ENCODE peak calls at places on chromosome 17, in four cellular contexts. One of them, this sample, is unnamed.

GRCh38 chr17:66414528-66415175 is 112.2 kb downstream of the PRKCA start:
- DNase-seq in ovary: no peak
- DNase-seq in uterus: no peak
- DNase-seq in right lobe of liver: no peak
- DNase-seq in this sample: no peak

GRCh38 chr17:79089720-79090502 is 15.3 kb downstream of the ENGASE start:
- DNase-seq in uterus: no peak
- DNase-seq in right lobe of liver: no peak
- DNase-seq in ovary: no peak
- DNase-seq in this sample: no peak

GRCh38 chr17:61324540-61324868 is 75.1 kb upstream of the TBX2 start:
- DNase-seq in right lobe of liver: no peak
- DNase-seq in uterus: no peak
- DNase-seq in ovary: no peak
- DNase-seq in this sample: no peak

GRCh38 chr17:71649986-71650385 is 470.8 kb upstream of the SOX9 start:
- DNase-seq in uterus: no peak
- DNase-seq in right lobe of liver: no peak
- DNase-seq in ovary: no peak
- DNase-seq in this sample: no peak

GRCh38 chr17:64343071-64343774 is 47.4 kb downstream of the PECAM1 start:
- DNase-seq in right lobe of liver: no peak
- DNase-seq in uterus: no peak
- DNase-seq in ovary: peak; percentile 29
- DNase-seq in this sample: no peak

GRCh38 chr17:73742915-73743314 is 98.7 kb upstream of the SDK2 start:
- DNase-seq in right lobe of liver: no peak
- DNase-seq in ovary: no peak
- DNase-seq in uterus: no peak
- DNase-seq in this sample: no peak

GRCh38 chr17:79622776-79623175 is 11.9 kb upstream of the RBFOX3 start:
- DNase-seq in ovary: peak; percentile 8
- DNase-seq in uterus: peak; percentile 4
- DNase-seq in right lobe of liver: peak; percentile 20
- DNase-seq in this sample: peak; percentile 15

GRCh38 chr17:51921500-51921899 is 237.0 kb downstream of the CA10 start:
- DNase-seq in uterus: no peak
- DNase-seq in right lobe of liver: no peak
- DNase-seq in ovary: no peak
- DNase-seq in this sample: no peak

GRCh38 chr17:74522381-74523090 is 8.7 kb downstream of the CD300LB start:
- DNase-seq in uterus: no peak
- DNase-seq in ovary: no peak
- DNase-seq in right lobe of liver: peak; percentile 43
- DNase-seq in this sample: peak; percentile 6

GRCh38 chr17:29205047-29205446 is 24.8 kb upstream of the MYO18A start:
- DNase-seq in right lobe of liver: peak; percentile 40
- DNase-seq in uterus: no peak
- DNase-seq in ovary: no peak
- DNase-seq in this sample: no peak

GRCh38 chr17:55348749-55349354 is 72.8 kb downstream of the MMD start:
- DNase-seq in right lobe of liver: peak; percentile 55
- DNase-seq in ovary: peak; percentile 55
- DNase-seq in uterus: peak; percentile 44
- DNase-seq in this sample: peak; percentile 72

GRCh38 chr17:50139950-50140885 is 10.3 kb upstream of the SAMD14 start:
- DNase-seq in ovary: peak; percentile 85
- DNase-seq in uterus: peak; percentile 81
- DNase-seq in right lobe of liver: peak; percentile 81
- DNase-seq in this sample: peak; percentile 72

GRCh38 chr17:19354123-19354522 is 8.4 kb downstream of the B9D1 start:
- DNase-seq in ovary: no peak
- DNase-seq in right lobe of liver: no peak
- DNase-seq in uterus: no peak
- DNase-seq in this sample: no peak

GRCh38 chr17:46002311-46002972 is 3.4 kb downstream of the STH start:
- DNase-seq in uterus: peak; percentile 65
- DNase-seq in right lobe of liver: peak; percentile 69
- DNase-seq in ovary: peak; percentile 75
- DNase-seq in this sample: peak; percentile 88

DNA sequence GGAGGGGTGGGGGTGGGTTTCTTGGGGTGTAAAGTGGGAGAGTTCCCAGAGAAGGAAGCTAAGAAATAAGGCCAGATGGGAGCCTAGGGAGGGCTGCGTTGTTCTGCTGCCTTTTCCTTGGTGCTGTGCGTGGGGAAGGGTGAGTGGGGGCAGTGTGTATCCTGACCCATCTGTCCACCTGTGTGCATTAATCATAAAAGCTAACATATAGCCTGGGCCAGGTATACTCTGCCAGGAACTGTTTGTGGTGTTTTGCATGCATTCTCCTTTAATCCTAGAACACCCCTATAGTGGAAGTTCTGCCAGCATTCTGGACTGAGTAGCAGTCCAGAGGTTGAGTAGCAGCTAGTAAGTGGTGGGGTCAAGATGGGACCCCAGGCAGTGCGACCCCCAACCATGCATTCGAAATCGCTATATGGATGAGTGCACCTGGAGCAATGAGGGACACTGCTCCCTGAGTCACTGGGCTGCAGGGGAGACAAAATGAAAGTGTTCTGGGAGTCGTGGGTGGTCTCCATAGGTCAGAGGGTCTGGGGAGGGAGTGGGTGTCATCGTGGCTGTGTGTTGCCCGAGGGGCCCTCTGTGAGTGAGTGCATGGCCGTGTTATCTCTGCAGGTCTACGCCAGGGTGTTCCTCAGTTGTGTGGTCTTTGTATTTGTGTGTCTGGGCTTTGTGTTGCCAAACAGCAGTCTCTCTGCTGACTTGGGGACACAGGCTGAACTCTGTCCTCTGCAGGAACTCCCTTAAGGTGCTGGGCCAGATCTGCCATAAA is 1.3 kb downstream of the ERBB2 start:
- DNase-seq in ovary: no peak
- DNase-seq in uterus: no peak
- DNase-seq in right lobe of liver: no peak
- DNase-seq in this sample: peak; percentile 73
- TF ChIP-seq POLR2A in ovary: no peak
- TF ChIP-seq POLR2A in uterus: no peak
- TF ChIP-seq POLR2A in right lobe of liver: no peak
- TF ChIP-seq POLR2A in this sample: peak; percentile 90

GRCh38 chr17:7156342-7156940 is 22.7 kb downstream of the ASGR1 start:
- DNase-seq in uterus: no peak
- DNase-seq in right lobe of liver: peak; percentile 90
- DNase-seq in ovary: no peak
- DNase-seq in this sample: no peak
- H3K27me3 ChIP-seq in uterus: no peaks in the 10 kb centered on the region
- H3K27me3 ChIP-seq in right lobe of liver: no peaks in the 10 kb centered on the region
- H3K27me3 ChIP-seq in ovary: no peaks in the 10 kb centered on the region
- H3K27me3 ChIP-seq in this sample: no peaks in the 10 kb centered on the region

DNA sequence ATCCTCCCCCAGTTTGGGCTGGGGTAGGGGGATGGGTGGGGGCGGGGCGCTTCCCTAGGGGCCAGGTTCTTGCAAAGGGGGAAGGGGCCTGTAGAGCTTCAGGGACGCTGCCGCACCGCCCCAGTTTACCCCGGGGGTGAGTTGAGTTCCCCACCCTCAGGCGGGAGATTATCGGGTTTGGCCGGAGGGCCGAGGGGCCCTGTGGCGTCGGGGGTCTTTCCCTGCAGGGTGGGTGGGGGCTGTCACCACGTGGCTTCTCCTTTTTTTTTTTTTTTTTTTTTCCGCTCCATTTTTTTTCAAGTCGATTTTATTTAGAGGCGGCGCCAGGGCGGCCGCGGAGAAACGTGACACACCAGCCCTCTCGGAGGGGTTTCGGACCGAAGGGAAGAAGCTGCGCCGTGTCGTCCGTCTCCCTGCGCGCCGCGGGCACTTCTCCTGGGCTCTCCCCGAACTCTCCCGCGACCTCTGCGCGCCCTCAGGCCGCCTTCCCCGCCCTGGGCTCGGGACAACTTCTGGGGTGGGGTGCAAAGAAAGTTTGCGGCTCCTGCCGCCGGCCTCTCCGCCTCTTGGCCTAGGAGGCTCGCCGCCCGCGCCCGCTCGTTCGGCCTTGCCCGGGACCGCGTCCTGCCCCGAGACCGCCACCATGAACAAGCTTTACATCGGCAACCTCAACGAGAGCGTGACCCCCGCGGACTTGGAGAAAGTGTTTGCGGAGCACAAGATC is at the start of gene IGF2BP1:
- DNase-seq in ovary: no peak
- DNase-seq in uterus: no peak
- DNase-seq in right lobe of liver: no peak
- DNase-seq in this sample: no peak
- TF ChIP-seq POLR2A in ovary: no peak
- TF ChIP-seq POLR2A in uterus: no peak
- TF ChIP-seq POLR2A in right lobe of liver: no peak
- TF ChIP-seq POLR2A in this sample: no peak

DNA sequence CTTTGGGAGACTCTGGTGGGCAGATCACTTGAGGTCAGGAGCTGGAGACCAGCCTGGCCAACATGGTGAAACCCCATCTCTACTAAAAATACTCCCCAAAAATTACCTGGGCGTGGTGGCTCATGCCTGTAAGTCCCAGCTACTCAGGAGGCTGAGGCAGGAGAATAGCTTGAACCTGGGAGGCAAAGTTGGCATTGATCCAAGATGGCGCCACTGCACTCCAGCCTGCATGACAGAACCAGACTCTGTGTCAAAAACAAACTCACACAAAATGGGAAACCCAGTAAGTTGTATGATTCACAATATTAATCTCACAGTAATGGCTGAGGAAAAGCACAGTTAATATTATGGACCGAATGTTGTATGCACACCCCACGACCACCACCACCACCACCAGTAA is 24.3 kb downstream of the WSB1 start:
- DNase-seq in ovary: no peak
- DNase-seq in right lobe of liver: no peak
- DNase-seq in uterus: no peak
- DNase-seq in this sample: no peak
- H3K27me3 ChIP-seq in ovary: no peaks in the 10 kb centered on the region
- H3K27me3 ChIP-seq in right lobe of liver: no peaks in the 10 kb centered on the region
- H3K27me3 ChIP-seq in uterus: no peaks in the 10 kb centered on the region
- H3K27me3 ChIP-seq in this sample: no peaks in the 10 kb centered on the region

GRCh38 chr17:4987767-4988083 is 250 bp upstream of the CAMTA2 start:
- DNase-seq in ovary: no peak
- DNase-seq in right lobe of liver: no peak
- DNase-seq in uterus: no peak
- DNase-seq in this sample: no peak
- TF ChIP-seq POLR2A in ovary: no peak
- TF ChIP-seq POLR2A in right lobe of liver: peak; percentile 39
- TF ChIP-seq POLR2A in uterus: no peak
- TF ChIP-seq POLR2A in this sample: no peak

GRCh38 chr17:8963017-8963416 is 2.5 kb downstream of the PIK3R5 start:
- DNase-seq in ovary: no peak
- DNase-seq in uterus: no peak
- DNase-seq in right lobe of liver: no peak
- DNase-seq in this sample: no peak

GRCh38 chr17:8959312-8959918 is 6.1 kb downstream of the PIK3R5 start:
- DNase-seq in right lobe of liver: no peak
- DNase-seq in ovary: no peak
- DNase-seq in uterus: no peak
- DNase-seq in this sample: no peak

GRCh38 chr17:8961861-8962260 is 3.6 kb downstream of the PIK3R5 start:
- DNase-seq in uterus: no peak
- DNase-seq in right lobe of liver: peak; percentile 6
- DNase-seq in ovary: no peak
- DNase-seq in this sample: no peak

GRCh38 chr17:8957721-8958120 is 7.8 kb downstream of the PIK3R5 start:
- DNase-seq in ovary: no peak
- DNase-seq in uterus: no peak
- DNase-seq in right lobe of liver: no peak
- DNase-seq in this sample: no peak

GRCh38 chr17:8960325-8961144 is 5.0 kb downstream of the PIK3R5 start:
- DNase-seq in ovary: no peak
- DNase-seq in uterus: no peak
- DNase-seq in right lobe of liver: peak; percentile 13
- DNase-seq in this sample: no peak
- H3K27me3 ChIP-seq in ovary: no peaks in the 10 kb centered on the region
- H3K27me3 ChIP-seq in uterus: no peaks in the 10 kb centered on the region
- H3K27me3 ChIP-seq in right lobe of liver: no peaks in the 10 kb centered on the region
- H3K27me3 ChIP-seq in this sample: no peaks in the 10 kb centered on the region

This sample was measured in Peyer's patch.